ENCODE peak calls at places on chromosomes 12 and 14, in four cellular contexts. One of them, this sample, is unnamed.

GRCh38 chr12:109309441-109310246 is 560 bp upstream of the FOXN4 start:
- DNase-seq in adipocyte: peak; percentile 45
- DNase-seq in endothelial cell: no peak
- DNase-seq in cardiac muscle cell: no peak
- DNase-seq in this sample: no peak

GRCh38 chr14:81147140-81147897 is 73.4 kb downstream of the GTF2A1 start:
- DNase-seq in endothelial cell: no peak
- DNase-seq in cardiac muscle cell: no peak
- DNase-seq in adipocyte: no peak
- DNase-seq in this sample: no peak

GRCh38 chr12:2475984-2476383 is 318.8 kb upstream of the FKBP4 start:
- DNase-seq in adipocyte: no peak
- DNase-seq in cardiac muscle cell: no peak
- DNase-seq in endothelial cell: no peak
- DNase-seq in this sample: no peak

GRCh38 chr14:103073876-103074698 is 9.9 kb upstream of the LBHD2 start:
- DNase-seq in cardiac muscle cell: no peak
- DNase-seq in adipocyte: no peak
- DNase-seq in endothelial cell: no peak
- DNase-seq in this sample: no peak

GRCh38 chr14:96100171-96101064 is 61.3 kb downstream of the C14orf132 start:
- DNase-seq in endothelial cell: peak; percentile 92
- DNase-seq in cardiac muscle cell: peak; percentile 88
- DNase-seq in adipocyte: peak; percentile 89
- DNase-seq in this sample: peak; percentile 57

GRCh38 chr12:6852651-6853354 is 853 bp downstream of the USP5 start:
- DNase-seq in cardiac muscle cell: peak; percentile 66
- DNase-seq in adipocyte: peak; percentile 83
- DNase-seq in endothelial cell: no peak
- DNase-seq in this sample: peak; percentile 81

GRCh38 chr12:97967831-97968230 is 505.2 kb downstream of the RMST start:
- DNase-seq in adipocyte: no peak
- DNase-seq in cardiac muscle cell: no peak
- DNase-seq in endothelial cell: no peak
- DNase-seq in this sample: no peak

GRCh38 chr12:111442301-111443045 is 36.8 kb downstream of the SH2B3 start:
- DNase-seq in endothelial cell: no peak
- DNase-seq in cardiac muscle cell: no peak
- DNase-seq in adipocyte: no peak
- DNase-seq in this sample: no peak

GRCh38 chr12:54044425-54045093 is 9.1 kb upstream of the HOXC4 start:
- DNase-seq in endothelial cell: no peak
- DNase-seq in adipocyte: no peak
- DNase-seq in cardiac muscle cell: no peak
- DNase-seq in this sample: no peak

GRCh38 chr12:19110541-19110940 is 19.0 kb upstream of the PLEKHA5 start:
- DNase-seq in adipocyte: peak; percentile 63
- DNase-seq in cardiac muscle cell: peak; percentile 18
- DNase-seq in endothelial cell: no peak
- DNase-seq in this sample: no peak

GRCh38 chr14:34227834-34228662 is 234.0 kb downstream of the SPTSSA start:
- DNase-seq in cardiac muscle cell: peak; percentile 64
- DNase-seq in adipocyte: peak; percentile 82
- DNase-seq in endothelial cell: peak; percentile 77
- DNase-seq in this sample: peak; percentile 50

GRCh38 chr14:102983496-102983895 is 61.0 kb downstream of the AMN start:
- DNase-seq in endothelial cell: no peak
- DNase-seq in cardiac muscle cell: no peak
- DNase-seq in adipocyte: no peak
- DNase-seq in this sample: no peak

GRCh38 chr12:28026701-28027100 is 54.2 kb upstream of the PTHLH start:
- DNase-seq in adipocyte: no peak
- DNase-seq in endothelial cell: no peak
- DNase-seq in cardiac muscle cell: peak; percentile 15
- DNase-seq in this sample: peak; percentile 88

GRCh38 chr12:12305568-12306300 is 38.9 kb upstream of the LRP6 start:
- DNase-seq in adipocyte: no peak
- DNase-seq in cardiac muscle cell: peak; percentile 10
- DNase-seq in endothelial cell: no peak
- DNase-seq in this sample: no peak

GRCh38 chr14:58815781-58816297 is 178.1 kb downstream of the DACT1 start:
- DNase-seq in adipocyte: no peak
- DNase-seq in cardiac muscle cell: no peak
- DNase-seq in endothelial cell: no peak
- DNase-seq in this sample: no peak

GRCh38 chr12:5684989-5685388 is 253.1 kb downstream of the NTF3 start:
- DNase-seq in cardiac muscle cell: no peak
- DNase-seq in adipocyte: no peak
- DNase-seq in endothelial cell: no peak
- DNase-seq in this sample: no peak

GRCh38 chr12:57027011-57027804 is 10.9 kb upstream of the TAC3 start:
- DNase-seq in endothelial cell: no peak
- DNase-seq in adipocyte: no peak
- DNase-seq in cardiac muscle cell: no peak
- DNase-seq in this sample: no peak

GRCh38 chr12:93025145-93026103 is 96.3 kb upstream of the EEA1 start:
- DNase-seq in endothelial cell: peak; percentile 6
- DNase-seq in adipocyte: peak; percentile 73
- DNase-seq in cardiac muscle cell: peak; percentile 85
- DNase-seq in this sample: peak; percentile 58

GRCh38 chr14:69615471-69616407 is 4.3 kb downstream of the SUSD6 start:
- DNase-seq in cardiac muscle cell: peak; percentile 87
- DNase-seq in endothelial cell: no peak
- DNase-seq in adipocyte: peak; percentile 90
- DNase-seq in this sample: peak; percentile 61

GRCh38 chr12:2395352-2395977 is 342.7 kb downstream of the CACNA1C start:
- DNase-seq in cardiac muscle cell: peak; percentile 55
- DNase-seq in endothelial cell: peak; percentile 76
- DNase-seq in adipocyte: peak; percentile 72
- DNase-seq in this sample: no peak

GRCh38 chr14:20811994-20812393 is 9.3 kb upstream of the RNASE1 start:
- DNase-seq in adipocyte: no peak
- DNase-seq in cardiac muscle cell: peak; percentile 27
- DNase-seq in endothelial cell: no peak
- DNase-seq in this sample: no peak

GRCh38 chr14:21192447-21192822 is 36.6 kb upstream of the OR5AU1 start:
- DNase-seq in endothelial cell: no peak
- DNase-seq in adipocyte: no peak
- DNase-seq in cardiac muscle cell: no peak
- DNase-seq in this sample: no peak

GRCh38 chr12:112870267-112870980 is 36.3 kb upstream of the OAS1 start:
- DNase-seq in adipocyte: no peak
- DNase-seq in endothelial cell: no peak
- DNase-seq in cardiac muscle cell: no peak
- DNase-seq in this sample: no peak

GRCh38 chr12:52865090-52865944 is 16.5 kb upstream of the KRT78 start:
- DNase-seq in adipocyte: peak; percentile 86
- DNase-seq in endothelial cell: peak; percentile 91
- DNase-seq in cardiac muscle cell: peak; percentile 83
- DNase-seq in this sample: peak; percentile 63

GRCh38 chr12:57243521-57244305 is 7.3 kb downstream of the STAC3 start:
- DNase-seq in adipocyte: peak; percentile 93
- DNase-seq in cardiac muscle cell: peak; percentile 72
- DNase-seq in endothelial cell: peak; percentile 80
- DNase-seq in this sample: peak; percentile 68

GRCh38 chr14:77027538-77028383 is 747 bp downstream of the IRF2BPL start:
- DNase-seq in endothelial cell: peak; percentile 44
- DNase-seq in cardiac muscle cell: peak; percentile 86
- DNase-seq in adipocyte: peak; percentile 85
- DNase-seq in this sample: peak; percentile 56

GRCh38 chr12:1279050-1279449 is 288.0 kb downstream of the ERC1 start:
- DNase-seq in adipocyte: no peak
- DNase-seq in endothelial cell: no peak
- DNase-seq in cardiac muscle cell: no peak
- DNase-seq in this sample: no peak

GRCh38 chr14:100659345-100660001 is 67.2 kb upstream of the DLK1 start:
- DNase-seq in endothelial cell: no peak
- DNase-seq in adipocyte: no peak
- DNase-seq in cardiac muscle cell: no peak
- DNase-seq in this sample: no peak

GRCh38 chr12:100908501-100908900 is 113.9 kb downstream of the ANO4 start:
- DNase-seq in endothelial cell: no peak
- DNase-seq in adipocyte: peak; percentile 43
- DNase-seq in cardiac muscle cell: peak; percentile 51
- DNase-seq in this sample: peak; percentile 70

GRCh38 chr14:36048667-36049066 is 127.9 kb downstream of the PTCSC3 start:
- DNase-seq in cardiac muscle cell: no peak
- DNase-seq in endothelial cell: no peak
- DNase-seq in adipocyte: no peak
- DNase-seq in this sample: no peak

GRCh38 chr12:67826946-67827719 is 162.1 kb upstream of the IFNG-AS1 start:
- DNase-seq in endothelial cell: no peak
- DNase-seq in cardiac muscle cell: peak; percentile 42
- DNase-seq in adipocyte: peak; percentile 16
- DNase-seq in this sample: peak; percentile 40

GRCh38 chr14:35533357-35534129 is 421 bp upstream of the INSM2 start:
- DNase-seq in endothelial cell: peak; percentile 88
- DNase-seq in adipocyte: peak; percentile 70
- DNase-seq in cardiac muscle cell: peak; percentile 63
- DNase-seq in this sample: peak; percentile 63

GRCh38 chr14:52934762-52935161 is 16.1 kb downstream of the FERMT2 start:
- DNase-seq in adipocyte: no peak
- DNase-seq in endothelial cell: no peak
- DNase-seq in cardiac muscle cell: no peak
- DNase-seq in this sample: no peak

GRCh38 chr14:69580009-69580577 is 5.4 kb upstream of the CCDC177 start:
- DNase-seq in adipocyte: peak; percentile 30
- DNase-seq in endothelial cell: peak; percentile 63
- DNase-seq in cardiac muscle cell: peak; percentile 99
- DNase-seq in this sample: peak; percentile 83

GRCh38 chr14:98070521-98070920 is 1201.5 kb downstream of the BCL11B start:
- DNase-seq in adipocyte: no peak
- DNase-seq in endothelial cell: no peak
- DNase-seq in cardiac muscle cell: no peak
- DNase-seq in this sample: no peak

GRCh38 chr12:58976146-58976545 is 55.8 kb upstream of the LRIG3 start:
- DNase-seq in cardiac muscle cell: no peak
- DNase-seq in adipocyte: peak; percentile 53
- DNase-seq in endothelial cell: no peak
- DNase-seq in this sample: no peak

GRCh38 chr14:100295376-100296105 is 10.7 kb downstream of the SLC25A29 start:
- DNase-seq in endothelial cell: no peak
- DNase-seq in cardiac muscle cell: no peak
- DNase-seq in adipocyte: no peak
- DNase-seq in this sample: no peak

GRCh38 chr12:10283028-10283427 is 24.6 kb upstream of the KLRD1 start:
- DNase-seq in adipocyte: no peak
- DNase-seq in cardiac muscle cell: no peak
- DNase-seq in endothelial cell: no peak
- DNase-seq in this sample: no peak